ENCODE peak calls at places on chromosomes 2 and 18, in five cellular contexts. Z, M, O, N and D are unnamed samples.

GRCh38 chr2:49044680-49045079 is 109.6 kb downstream of the FSHR start:
- DNase-seq in Z (no peak), M (no peak), O (no peak), N (no peak), D (peak)

GRCh38 chr2:67560818-67561221 is 163.7 kb downstream of the ETAA1 start:
- DNase-seq in Z (peak), M (no peak), O (no peak), N (no peak), D (no peak)

GRCh38 chr2:165621086-165621560 is 151.6 kb downstream of the CSRNP3 start:
- DNase-seq in Z (no peak), M (peak), O (no peak), N (no peak), D (no peak)

GRCh38 chr2:171460537-171460936 is 26.5 kb downstream of the DCAF17 start:
- DNase-seq in Z (no peak), M (no peak), O (no peak), N (no peak), D (no peak)

GRCh38 chr2:20916604-20917286 is 93.8 kb upstream of the LDAH start:
- DNase-seq in Z (peak), M (no peak), O (no peak), N (no peak), D (no peak)

GRCh38 chr2:216974321-216975302 is 114.7 kb upstream of the TNP1 start:
- DNase-seq in Z (no peak), M (no peak), O (no peak), N (peak), D (no peak)

GRCh38 chr2:240620859-240621258 is 4.4 kb upstream of the GPR35 start:
- DNase-seq in Z (no peak), M (peak), O (no peak), N (no peak), D (no peak)

GRCh38 chr2:220781622-220782241 is 790.4 kb downstream of the EPHA4 start:
- DNase-seq in Z (no peak), M (no peak), O (no peak), N (no peak), D (no peak)

GRCh38 chr2:45591073-45591472 is 20.0 kb downstream of the SRBD1 start:
- DNase-seq in Z (no peak), M (no peak), O (no peak), N (no peak), D (no peak)

GRCh38 chr2:25063876-25064660 is 22.2 kb downstream of the EFR3B start:
- DNase-seq in Z (no peak), M (no peak), O (no peak), N (no peak), D (no peak)

GRCh38 chr2:53826587-53827397 is 33.0 kb downstream of the GPR75 start:
- DNase-seq in Z (no peak), M (no peak), O (no peak), N (no peak), D (no peak)

GRCh38 chr2:236568068-236568921 is 1.3 kb upstream of the ACKR3 start:
- DNase-seq in Z (no peak), M (peak), O (no peak), N (peak), D (peak)
- TF ChIP-seq CTCF in Z (no peak), M (no peak), O (no peak), N (peak), D (no peak)

GRCh38 chr2:238570926-238571325 is 144.2 kb downstream of the ASB1 start:
- DNase-seq in Z (no peak), M (no peak), O (no peak), N (no peak), D (no peak)
- TF ChIP-seq CTCF in Z (no peak), M (no peak), O (no peak), N (no peak), D (no peak)

GRCh38 chr18:10544093-10544748 is 18.4 kb downstream of the NAPG start:
- DNase-seq in Z (no peak), M (no peak), O (no peak), N (no peak), D (peak)
- TF ChIP-seq CTCF in Z (no peak), M (no peak), O (no peak), N (peak), D (peak)

GRCh38 chr18:23422751-23423418 is 30.2 kb upstream of the RIOK3 start:
- DNase-seq in Z (peak), M (no peak), O (no peak), N (no peak), D (no peak)
- TF ChIP-seq CTCF in Z (no peak), M (no peak), O (no peak), N (no peak), D (no peak)

GRCh38 chr2:223865124-223865523 is 27.7 kb upstream of the AP1S3 start:
- DNase-seq in Z (no peak), M (no peak), O (no peak), N (no peak), D (no peak)

GRCh38 chr2:223865907-223866508 is 28.6 kb upstream of the AP1S3 start:
- DNase-seq in Z (no peak), M (no peak), O (no peak), N (no peak), D (no peak)

GRCh38 chr2:223856584-223856983 is 19.2 kb upstream of the AP1S3 start:
- DNase-seq in Z (no peak), M (peak), O (no peak), N (no peak), D (no peak)

GRCh38 chr2:223859070-223859469 is 21.7 kb upstream of the AP1S3 start:
- DNase-seq in Z (no peak), M (no peak), O (no peak), N (no peak), D (no peak)

GRCh38 chr2:223860809-223861738 is 23.7 kb upstream of the AP1S3 start:
- DNase-seq in Z (peak), M (peak), O (no peak), N (no peak), D (no peak)
- TF ChIP-seq CTCF in Z (peak), M (peak), O (no peak), N (no peak), D (no peak)

DNA sequence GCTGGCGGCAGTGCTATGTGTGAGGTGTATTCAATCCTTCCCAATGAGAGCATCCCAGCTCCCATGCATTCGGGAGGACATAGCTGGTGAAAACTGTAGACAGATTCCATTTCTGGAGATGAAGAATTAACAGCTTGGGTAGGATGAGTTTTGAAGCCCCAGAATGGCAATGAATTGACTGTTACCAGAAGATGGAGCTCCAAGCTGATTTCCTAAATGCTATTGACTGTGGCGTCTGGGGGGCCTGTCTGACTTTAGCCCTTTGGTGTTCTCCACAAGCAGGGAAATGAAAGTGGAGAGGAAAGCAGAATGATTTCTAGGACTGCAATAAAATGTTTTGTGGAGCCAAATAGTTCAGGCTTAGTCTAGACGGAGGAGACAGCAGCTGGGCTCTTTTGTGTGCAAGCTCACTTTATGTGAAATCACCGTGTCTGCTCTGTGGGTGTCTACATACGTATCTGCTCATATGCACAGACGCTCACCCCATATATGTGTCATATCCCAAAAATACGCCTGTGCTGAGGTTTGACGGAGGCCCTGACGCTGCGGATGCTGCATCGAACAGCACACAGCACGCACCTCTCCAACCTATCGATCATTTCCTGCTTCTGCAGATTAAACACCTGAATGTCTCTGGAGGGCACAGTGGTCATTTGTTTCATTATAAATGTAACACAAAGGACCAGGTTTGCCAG is 166.4 kb upstream of the PXDN start:
- DNase-seq in Z (no peak), M (no peak), O (no peak), N (no peak), D (no peak)
- TF ChIP-seq CTCF in Z (no peak), M (peak), O (no peak), N (peak), D (no peak)